ENCODE peak calls at places on chromosomes 7 and 10, in five cellular contexts. M is fibroblast of pulmonary artery, D is AG04450, R is IMR-90, Z is glutamatergic neuron. J is an unnamed sample.

GRCh38 chr10:60123172-60123571 is 216.8 kb upstream of the CCDC6 start:
- DNase-seq in Z (no peak), R (peak; percentile 76), D (peak; percentile 18), M (peak; percentile 60), J (no peak)

GRCh38 chr10:52451817-52452216 is 137.7 kb downstream of the DKK1 start:
- DNase-seq in D (no peak), Z (no peak), M (peak; percentile 75), R (peak; percentile 76), J (no peak)

GRCh38 chr10:59363446-59363958 is 1.2 kb upstream of the FAM13C start:
- DNase-seq in D (no peak), M (no peak), R (no peak), Z (no peak), J (no peak)

GRCh38 chr10:24642921-24643678 is 80.6 kb downstream of the ARHGAP21 start:
- DNase-seq in R (peak; percentile 88), M (peak; percentile 90), Z (no peak), D (peak; percentile 61), J (no peak)

GRCh38 chr7:43664681-43665080 is 64.6 kb downstream of the COA1 start:
- DNase-seq in M (no peak), R (no peak), D (no peak), Z (no peak), J (no peak)

GRCh38 chr7:154835924-154836529 is 166.9 kb downstream of the PAXIP1 start:
- DNase-seq in D (no peak), Z (no peak), M (no peak), R (no peak), J (no peak)

GRCh38 chr10:75048669-75049098 is 62.8 kb upstream of the SAMD8 start:
- DNase-seq in D (no peak), M (peak; percentile 23), R (peak; percentile 15), Z (no peak), J (no peak)

GRCh38 chr10:87659571-87660483 is at the start of gene PAPSS2:
- DNase-seq in R (peak; percentile 68), Z (peak; percentile 69), M (peak; percentile 83), D (no peak), J (peak; percentile 65)

GRCh38 chr10:7412482-7413251 is 1.8 kb upstream of the SFMBT2 start:
- DNase-seq in D (no peak), R (no peak), Z (peak; percentile 69), M (no peak), J (peak; percentile 56)

GRCh38 chr7:84194484-84195260 is at the start of gene SEMA3A:
- DNase-seq in M (peak; percentile 83), Z (peak; percentile 20), R (peak; percentile 94), D (peak; percentile 70), J (no peak)

GRCh38 chr7:45149606-45150005 is 8.0 kb upstream of the RAMP3 start:
- DNase-seq in M (no peak), R (no peak), Z (no peak), D (no peak), J (no peak)

GRCh38 chr7:92404170-92404614 is 43.1 kb upstream of the GATAD1 start:
- DNase-seq in R (no peak), D (no peak), M (peak; percentile 10), Z (no peak), J (no peak)

GRCh38 chr10:72679838-72680241 is 12.1 kb upstream of the MCU start:
- DNase-seq in D (no peak), R (no peak), M (no peak), Z (no peak), J (no peak)

GRCh38 chr7:91940171-91940570 is 491 bp upstream of the AKAP9 start:
- DNase-seq in Z (no peak), M (peak; percentile 11), R (no peak), D (no peak), J (no peak)

GRCh38 chr7:29328050-29328449 is 133.5 kb downstream of the CHN2 start:
- DNase-seq in R (no peak), Z (no peak), D (no peak), M (no peak), J (no peak)

GRCh38 chr7:131803861-131804260 is 247.4 kb upstream of the PODXL start:
- DNase-seq in Z (no peak), M (no peak), R (no peak), D (no peak), J (no peak)

GRCh38 chr7:40885503-40885902 is 750.7 kb downstream of the SUGCT start:
- DNase-seq in M (peak; percentile 38), D (no peak), R (peak; percentile 49), Z (no peak), J (no peak)

GRCh38 chr7:97020601-97021442 is 3.8 kb downstream of the DLX5 start:
- DNase-seq in R (no peak), M (no peak), Z (no peak), D (no peak), J (no peak)

GRCh38 chr10:27679996-27680395 is 65.6 kb downstream of the MKX start:
- DNase-seq in R (no peak), M (no peak), Z (no peak), D (no peak), J (no peak)

GRCh38 chr7:115410427-115410805 is 488.5 kb downstream of the MDFIC start:
- DNase-seq in D (no peak), R (no peak), Z (no peak), M (no peak), J (no peak)

GRCh38 chr10:96873756-96874467 is 41.8 kb downstream of the LCOR start:
- DNase-seq in R (no peak), M (no peak), D (no peak), Z (no peak), J (no peak)

GRCh38 chr10:12540341-12540781 is 191.0 kb downstream of the CAMK1D start:
- DNase-seq in D (no peak), R (peak; percentile 38), Z (no peak), M (no peak), J (no peak)

GRCh38 chr10:43673471-43673870 is 24.8 kb upstream of the ZNF32 start:
- DNase-seq in M (no peak), Z (no peak), D (no peak), R (no peak), J (no peak)

GRCh38 chr7:107063245-107064120 is 19.0 kb downstream of the PRKAR2B start:
- DNase-seq in R (no peak), Z (no peak), D (no peak), M (no peak), J (no peak)

DNA sequence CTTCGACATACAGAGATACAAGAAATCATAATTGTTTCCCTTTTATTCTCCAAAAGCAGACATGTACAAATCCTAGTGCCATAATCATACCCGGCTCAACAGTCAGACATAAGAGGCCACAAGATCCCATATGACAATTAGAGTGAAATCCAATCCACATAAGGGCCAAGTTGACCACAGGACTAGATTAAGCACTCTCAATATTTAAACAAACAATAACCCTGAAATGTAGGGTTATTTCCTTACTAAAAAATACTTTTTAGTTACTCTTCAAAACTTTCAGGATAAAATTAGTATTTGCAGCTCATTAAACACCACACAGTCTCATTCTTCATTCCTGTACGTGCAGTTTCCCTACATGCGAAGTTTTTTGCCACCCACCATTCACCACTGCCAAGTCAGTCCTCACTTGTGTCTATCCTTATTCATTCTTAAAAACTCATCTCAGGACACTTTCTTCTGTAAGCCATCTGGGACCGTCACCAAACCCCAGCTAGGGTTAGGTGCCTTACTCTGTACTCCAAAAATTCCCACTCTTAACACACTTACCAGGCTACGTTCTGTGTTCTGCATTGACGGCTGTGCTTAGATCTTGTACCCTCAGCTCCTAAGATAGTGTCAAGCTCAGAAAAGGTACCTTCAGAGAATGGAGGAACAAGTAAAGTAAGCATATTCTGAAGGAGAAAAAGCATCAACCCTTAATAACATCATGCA is 47.8 kb upstream of the NEBL start:
- DNase-seq in R (no peak), M (no peak), D (no peak), Z (no peak), J (no peak)
- TF ChIP-seq CTCF in R (no peak), M (no peak), D (no peak), Z (no peak), J (no peak)

GRCh38 chr10:1142596-1142995 is 86.4 kb downstream of the WDR37 start:
- DNase-seq in Z (no peak), R (no peak), D (no peak), M (no peak), J (no peak)
- TF ChIP-seq CTCF in Z (no peak), R (no peak), D (no peak), M (peak; percentile 33), J (no peak)

GRCh38 chr7:69942557-69942956 is 344.3 kb downstream of the AUTS2 start:
- DNase-seq in D (no peak), Z (no peak), M (no peak), R (no peak), J (no peak)
- TF ChIP-seq CTCF in D (no peak), Z (no peak), M (no peak), R (no peak), J (no peak)

GRCh38 chr7:134943785-134944400 is 42.4 kb upstream of the AGBL3 start:
- DNase-seq in D (no peak), M (peak; percentile 64), Z (no peak), R (peak; percentile 33), J (no peak)
- TF ChIP-seq CTCF in D (no peak), M (peak; percentile 29), Z (no peak), R (no peak), J (no peak)

J was measured in mesothelial cell of epicardium.